ENCODE peak calls at places on chromosome 4, in five cellular contexts. One of them, this sample, is unnamed.

GRCh38 chr4:6902318-6903042 is 7.1 kb upstream of the TBC1D14 start:
- DNase-seq in GM23248: no peak
- DNase-seq in K562: no peak
- DNase-seq in uterus: no peak
- DNase-seq in adipocyte: no peak
- DNase-seq in this sample: no peak

GRCh38 chr4:94357624-94358023 is 15.0 kb upstream of the HPGDS start:
- DNase-seq in K562: no peak
- DNase-seq in adipocyte: no peak
- DNase-seq in uterus: no peak
- DNase-seq in GM23248: peak; percentile 2
- DNase-seq in this sample: no peak

GRCh38 chr4:40183615-40184411 is 13.0 kb upstream of the RHOH start:
- DNase-seq in GM23248: peak; percentile 60
- DNase-seq in adipocyte: peak; percentile 21
- DNase-seq in uterus: no peak
- DNase-seq in K562: no peak
- DNase-seq in this sample: no peak

GRCh38 chr4:89253306-89253705 is 54.3 kb downstream of the GPRIN3 start:
- DNase-seq in adipocyte: no peak
- DNase-seq in GM23248: no peak
- DNase-seq in uterus: no peak
- DNase-seq in K562: no peak
- DNase-seq in this sample: no peak

GRCh38 chr4:3204021-3204431 is 44.9 kb upstream of the MSANTD1 start:
- DNase-seq in K562: no peak
- DNase-seq in uterus: peak; percentile 57
- DNase-seq in GM23248: peak; percentile 87
- DNase-seq in adipocyte: peak; percentile 77
- DNase-seq in this sample: no peak

GRCh38 chr4:126916626-126917140 is 716.1 kb upstream of the INTU start:
- DNase-seq in GM23248: peak; percentile 84
- DNase-seq in adipocyte: peak; percentile 92
- DNase-seq in uterus: no peak
- DNase-seq in K562: no peak
- DNase-seq in this sample: no peak

GRCh38 chr4:140238353-140239041 is 84.5 kb upstream of the MAML3 start:
- DNase-seq in K562: no peak
- DNase-seq in GM23248: peak; percentile 94
- DNase-seq in adipocyte: peak; percentile 89
- DNase-seq in uterus: peak; percentile 93
- DNase-seq in this sample: no peak

GRCh38 chr4:26217961-26218676 is 102.7 kb upstream of the RBPJ start:
- DNase-seq in uterus: no peak
- DNase-seq in GM23248: peak; percentile 78
- DNase-seq in adipocyte: peak; percentile 49
- DNase-seq in K562: no peak
- DNase-seq in this sample: no peak

GRCh38 chr4:173121044-173121685 is 47.4 kb upstream of the GALNT7 start:
- DNase-seq in GM23248: peak; percentile 20
- DNase-seq in adipocyte: peak; percentile 42
- DNase-seq in K562: no peak
- DNase-seq in uterus: no peak
- DNase-seq in this sample: no peak

GRCh38 chr4:40749717-40750460 is at the start of gene NSUN7:
- DNase-seq in GM23248: peak; percentile 38
- DNase-seq in adipocyte: peak; percentile 49
- DNase-seq in K562: no peak
- DNase-seq in uterus: peak; percentile 21
- DNase-seq in this sample: peak; percentile 29

GRCh38 chr4:155667538-155668511 is 1.2 kb downstream of the GUCY1A1 start:
- DNase-seq in K562: no peak
- DNase-seq in adipocyte: peak; percentile 68
- DNase-seq in GM23248: peak; percentile 45
- DNase-seq in uterus: peak; percentile 53
- DNase-seq in this sample: peak; percentile 1

GRCh38 chr4:104728380-104729122 is 233.9 kb upstream of the CXXC4 start:
- DNase-seq in uterus: no peak
- DNase-seq in adipocyte: peak; percentile 35
- DNase-seq in GM23248: peak; percentile 60
- DNase-seq in K562: no peak
- DNase-seq in this sample: no peak

GRCh38 chr4:88054909-88055308 is 47.5 kb downstream of the PKD2 start:
- DNase-seq in adipocyte: peak; percentile 50
- DNase-seq in GM23248: peak; percentile 54
- DNase-seq in K562: peak; percentile 10
- DNase-seq in uterus: no peak
- DNase-seq in this sample: no peak

GRCh38 chr4:25783943-25784342 is 78.8 kb downstream of the SEL1L3 start:
- DNase-seq in uterus: no peak
- DNase-seq in adipocyte: no peak
- DNase-seq in GM23248: no peak
- DNase-seq in K562: no peak
- DNase-seq in this sample: no peak

GRCh38 chr4:42671431-42672194 is 14.7 kb upstream of the ATP8A1 start:
- DNase-seq in uterus: no peak
- DNase-seq in K562: no peak
- DNase-seq in adipocyte: no peak
- DNase-seq in GM23248: no peak
- DNase-seq in this sample: no peak

GRCh38 chr4:149980941-149981340 is 97.3 kb upstream of the DCLK2 start:
- DNase-seq in GM23248: peak; percentile 62
- DNase-seq in K562: peak; percentile 42
- DNase-seq in uterus: peak; percentile 27
- DNase-seq in adipocyte: peak; percentile 82
- DNase-seq in this sample: peak; percentile 33

GRCh38 chr4:119286377-119287002 is 35.4 kb downstream of the FABP2 start:
- DNase-seq in K562: no peak
- DNase-seq in adipocyte: peak; percentile 89
- DNase-seq in uterus: peak; percentile 29
- DNase-seq in GM23248: peak; percentile 83
- DNase-seq in this sample: peak; percentile 48

GRCh38 chr4:31187979-31188378 is 467.8 kb downstream of the PCDH7 start:
- DNase-seq in K562: no peak
- DNase-seq in adipocyte: peak; percentile 34
- DNase-seq in uterus: no peak
- DNase-seq in GM23248: no peak
- DNase-seq in this sample: no peak

GRCh38 chr4:10171055-10171454 is 54.5 kb upstream of the WDR1 start:
- DNase-seq in uterus: no peak
- DNase-seq in K562: no peak
- DNase-seq in GM23248: no peak
- DNase-seq in adipocyte: no peak
- DNase-seq in this sample: no peak

GRCh38 chr4:130632731-130633604 is 1537.0 kb downstream of the C4orf33 start:
- DNase-seq in adipocyte: no peak
- DNase-seq in GM23248: no peak
- DNase-seq in uterus: no peak
- DNase-seq in K562: no peak
- DNase-seq in this sample: no peak

GRCh38 chr4:66911898-66912297 is 633.4 kb downstream of the CENPC start:
- DNase-seq in K562: no peak
- DNase-seq in adipocyte: peak; percentile 44
- DNase-seq in GM23248: no peak
- DNase-seq in uterus: no peak
- DNase-seq in this sample: no peak

GRCh38 chr4:83664741-83665140 is 128.8 kb downstream of the GPAT3 start:
- DNase-seq in K562: no peak
- DNase-seq in adipocyte: no peak
- DNase-seq in GM23248: no peak
- DNase-seq in uterus: no peak
- DNase-seq in this sample: no peak

GRCh38 chr4:157043131-157043530 is 32.8 kb upstream of the GLRB start:
- DNase-seq in adipocyte: peak; percentile 21
- DNase-seq in K562: no peak
- DNase-seq in GM23248: peak; percentile 38
- DNase-seq in uterus: no peak
- DNase-seq in this sample: no peak

GRCh38 chr4:169795585-169795984 is 37.8 kb upstream of the HPF1 start:
- DNase-seq in uterus: no peak
- DNase-seq in GM23248: peak; percentile 66
- DNase-seq in K562: no peak
- DNase-seq in adipocyte: peak; percentile 25
- DNase-seq in this sample: no peak

GRCh38 chr4:110550260-110550659 is 72.6 kb downstream of the PITX2 start:
- DNase-seq in K562: no peak
- DNase-seq in uterus: no peak
- DNase-seq in GM23248: peak; percentile 47
- DNase-seq in adipocyte: peak; percentile 3
- DNase-seq in this sample: no peak

GRCh38 chr4:173237152-173237551 is 68.5 kb downstream of the GALNT7 start:
- DNase-seq in adipocyte: peak; percentile 49
- DNase-seq in GM23248: no peak
- DNase-seq in uterus: no peak
- DNase-seq in K562: no peak
- DNase-seq in this sample: no peak

GRCh38 chr4:161762796-161763195 is 401.0 kb downstream of the FSTL5 start:
- DNase-seq in adipocyte: peak; percentile 92
- DNase-seq in GM23248: no peak
- DNase-seq in uterus: no peak
- DNase-seq in K562: no peak
- DNase-seq in this sample: no peak

GRCh38 chr4:111776546-111776945 is 368.7 kb upstream of the FAM241A start:
- DNase-seq in GM23248: peak; percentile 70
- DNase-seq in uterus: no peak
- DNase-seq in adipocyte: no peak
- DNase-seq in K562: no peak
- DNase-seq in this sample: no peak

GRCh38 chr4:122739174-122739573 is 6.7 kb downstream of the BBS12 start:
- DNase-seq in adipocyte: peak; percentile 83
- DNase-seq in uterus: no peak
- DNase-seq in GM23248: peak; percentile 91
- DNase-seq in K562: no peak
- DNase-seq in this sample: no peak

GRCh38 chr4:21454831-21455230 is 493.7 kb downstream of the KCNIP4 start:
- DNase-seq in GM23248: no peak
- DNase-seq in adipocyte: no peak
- DNase-seq in uterus: no peak
- DNase-seq in K562: no peak
- DNase-seq in this sample: no peak

GRCh38 chr4:173346074-173346473 is 11.9 kb upstream of the HMGB2 start:
- DNase-seq in adipocyte: peak; percentile 28
- DNase-seq in uterus: no peak
- DNase-seq in K562: no peak
- DNase-seq in GM23248: peak; percentile 48
- DNase-seq in this sample: no peak

DNA sequence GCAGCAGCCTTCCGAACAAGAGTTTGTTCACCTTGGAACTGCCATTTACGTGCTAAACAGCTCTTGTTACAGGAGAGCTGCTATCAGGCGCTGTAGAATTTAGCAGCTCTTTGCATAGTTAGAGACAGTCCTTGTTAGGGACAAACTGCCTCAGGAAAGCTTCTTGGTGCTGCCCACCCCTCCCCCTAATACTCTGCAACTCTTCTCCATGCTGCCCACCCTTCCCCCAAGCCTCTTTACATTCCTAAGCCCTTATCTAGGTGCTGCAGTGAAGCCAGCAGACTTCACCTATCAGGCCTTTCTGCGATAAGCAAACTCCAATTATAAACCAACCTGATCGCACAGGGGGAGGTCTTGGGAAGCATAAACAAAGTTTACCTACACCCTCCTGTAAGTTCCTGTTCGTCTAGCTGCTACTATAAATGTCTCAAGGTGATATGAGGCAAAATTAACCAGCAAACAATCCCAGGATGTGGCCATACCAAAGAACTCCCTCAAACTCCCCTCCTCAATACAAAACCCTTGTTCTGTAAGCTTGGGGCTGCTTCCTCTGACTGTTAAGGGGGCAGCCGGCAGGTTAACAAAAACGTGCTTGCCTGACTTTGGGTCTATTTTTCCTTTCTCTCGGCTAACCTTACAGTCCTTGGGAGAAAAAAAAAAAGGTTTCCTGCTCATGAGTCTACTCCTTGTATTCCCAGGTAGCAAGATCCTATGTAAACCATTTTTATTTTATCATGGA is 74.0 kb upstream of the GC start:
- DNase-seq in GM23248: no peak
- DNase-seq in K562: peak; percentile 69
- DNase-seq in adipocyte: no peak
- DNase-seq in uterus: no peak
- DNase-seq in this sample: no peak
- H3K9me3 ChIP-seq in GM23248: no peaks in the 10 kb centered on the region
- H3K9me3 ChIP-seq in K562: peaks cover 7% of the 10 kb centered on the region
- H3K9me3 ChIP-seq in adipocyte: peaks cover 22% of the 10 kb centered on the region
- H3K9me3 ChIP-seq in uterus: no peaks in the 10 kb centered on the region
- H3K9me3 ChIP-seq in this sample: peaks cover 9% of the 10 kb centered on the region

DNA sequence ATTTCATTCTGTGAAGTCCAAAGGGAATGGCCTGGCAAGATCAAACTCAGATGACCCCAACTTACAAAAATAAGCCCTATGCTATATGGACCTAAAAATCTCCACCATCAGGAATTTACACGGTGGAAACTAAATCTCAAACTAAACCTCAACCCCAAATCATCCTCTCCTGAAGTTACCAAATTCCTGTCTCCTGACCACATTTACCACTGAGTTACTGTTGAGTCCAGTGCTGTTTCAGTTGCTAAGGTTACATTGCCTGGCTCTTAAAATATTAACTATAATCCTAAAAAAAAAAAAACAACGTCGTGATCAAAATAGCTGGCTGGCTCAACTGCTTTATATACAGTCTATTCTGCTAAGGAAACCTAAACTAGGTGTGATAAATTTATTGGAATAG is 315.2 kb upstream of the SLIT2 start:
- DNase-seq in GM23248: peak; percentile 89
- DNase-seq in uterus: no peak
- DNase-seq in K562: no peak
- DNase-seq in adipocyte: peak; percentile 75
- DNase-seq in this sample: no peak
- H3K9me3 ChIP-seq in GM23248: no peaks in the 10 kb centered on the region
- H3K9me3 ChIP-seq in uterus: no peaks in the 10 kb centered on the region
- H3K9me3 ChIP-seq in K562: no peaks in the 10 kb centered on the region
- H3K9me3 ChIP-seq in adipocyte: no peaks in the 10 kb centered on the region
- H3K9me3 ChIP-seq in this sample: no peaks in the 10 kb centered on the region

GRCh38 chr4:117691572-117692351 is 342.5 kb upstream of the NDST3 start:
- DNase-seq in GM23248: no peak
- DNase-seq in uterus: no peak
- DNase-seq in K562: no peak
- DNase-seq in adipocyte: no peak
- DNase-seq in this sample: no peak
- H3K9me3 ChIP-seq in GM23248: no peaks in the 10 kb centered on the region
- H3K9me3 ChIP-seq in uterus: no peaks in the 10 kb centered on the region
- H3K9me3 ChIP-seq in K562: no peaks in the 10 kb centered on the region
- H3K9me3 ChIP-seq in adipocyte: peaks cover 5% of the 10 kb centered on the region
- H3K9me3 ChIP-seq in this sample: no peaks in the 10 kb centered on the region

GRCh38 chr4:15847746-15848145 is 69.6 kb downstream of the CD38 start:
- DNase-seq in GM23248: no peak
- DNase-seq in uterus: no peak
- DNase-seq in K562: no peak
- DNase-seq in adipocyte: no peak
- DNase-seq in this sample: no peak
- H3K9me3 ChIP-seq in GM23248: no peaks in the 10 kb centered on the region
- H3K9me3 ChIP-seq in uterus: no peaks in the 10 kb centered on the region
- H3K9me3 ChIP-seq in K562: no peaks in the 10 kb centered on the region
- H3K9me3 ChIP-seq in adipocyte: no peaks in the 10 kb centered on the region
- H3K9me3 ChIP-seq in this sample: no peaks in the 10 kb centered on the region

This sample was measured in CD4-positive, CD25-positive, alpha-beta regulatory T cell.